ENCODE peak calls at places on chromosomes 1 and 21, in eight cellular contexts. E is tibial nerve, V is GM12892, Y is stomach, T is heart left ventricle, Z is Peyer's patch, R is K562, U is H54. W is an unnamed sample.

GRCh38 chr1:101120868-101121267 is 95.3 kb upstream of the DPH5 start:
- DNase-seq in E (no peak), V (no peak), Y (no peak), T (no peak), Z (no peak), R (no peak), U (no peak), W (no peak)

GRCh38 chr1:219480011-219480410 is 132.9 kb downstream of the ZC3H11B start:
- DNase-seq in E (no peak), V (no peak), Y (no peak), T (no peak), Z (no peak), R (no peak), U (peak), W (no peak)

GRCh38 chr1:71650126-71650525 is 569.3 kb upstream of the ZRANB2 start:
- DNase-seq in E (no peak), V (no peak), Y (no peak), T (no peak), Z (no peak), R (no peak), U (no peak), W (no peak)

GRCh38 chr1:159229486-159229885 is 24.8 kb downstream of the ACKR1 start:
- DNase-seq in E (no peak), V (no peak), Y (no peak), T (no peak), Z (no peak), R (no peak), U (no peak), W (no peak)

GRCh38 chr21:32463889-32464300 is 51.4 kb downstream of the EVA1C start:
- DNase-seq in E (no peak), V (no peak), Y (no peak), T (no peak), Z (no peak), R (no peak), U (peak), W (no peak)

GRCh38 chr1:15489052-15489736 is 13.3 kb downstream of the CELA2B start:
- DNase-seq in E (no peak), V (no peak), Y (no peak), T (no peak), Z (no peak), R (no peak), U (no peak), W (no peak)

GRCh38 chr1:239982762-239983161 is 108.9 kb upstream of the FMN2 start:
- DNase-seq in E (no peak), V (no peak), Y (no peak), T (no peak), Z (no peak), R (no peak), U (no peak), W (no peak)

GRCh38 chr1:212583082-212583615 is 25.4 kb upstream of the ATF3 start:
- DNase-seq in E (no peak), V (no peak), Y (no peak), T (no peak), Z (no peak), R (no peak), U (no peak), W (no peak)

GRCh38 chr1:243397613-243398321 is 141.9 kb downstream of the SDCCAG8 start:
- DNase-seq in E (no peak), V (no peak), Y (no peak), T (no peak), Z (no peak), R (no peak), U (no peak), W (no peak)

GRCh38 chr1:18297896-18298648 is 182.7 kb upstream of the KLHDC7A start:
- DNase-seq in E (no peak), V (no peak), Y (no peak), T (peak), Z (no peak), R (no peak), U (no peak), W (no peak)

GRCh38 chr21:28136687-28137086 is 856.0 kb downstream of the LTN1 start:
- DNase-seq in E (no peak), V (no peak), Y (no peak), T (no peak), Z (no peak), R (no peak), U (no peak), W (no peak)

GRCh38 chr1:78340006-78340405 is 150.8 kb upstream of the PTGFR start:
- DNase-seq in E (no peak), V (no peak), Y (no peak), T (no peak), Z (no peak), R (no peak), U (peak), W (no peak)

GRCh38 chr1:109764561-109765482 is 1.1 kb upstream of the EPS8L3 start:
- DNase-seq in E (no peak), V (no peak), Y (peak), T (no peak), Z (peak), R (no peak), U (no peak), W (no peak)

GRCh38 chr1:19846338-19846737 is 31.3 kb upstream of the RNF186 start:
- DNase-seq in E (no peak), V (no peak), Y (no peak), T (no peak), Z (no peak), R (no peak), U (no peak), W (no peak)

GRCh38 chr1:205041121-205041758 is 1.8 kb upstream of the CNTN2 start:
- DNase-seq in E (no peak), V (no peak), Y (no peak), T (no peak), Z (no peak), R (no peak), U (no peak), W (no peak)

GRCh38 chr1:174023438-174023837 is 1.3 kb upstream of the RC3H1 start:
- DNase-seq in E (no peak), V (no peak), Y (peak), T (no peak), Z (peak), R (no peak), U (no peak), W (no peak)

GRCh38 chr1:25756210-25756609 is 43.8 kb upstream of the SELENON start:
- DNase-seq in E (no peak), V (no peak), Y (no peak), T (no peak), Z (no peak), R (no peak), U (no peak), W (no peak)

GRCh38 chr1:24454684-24455091 is 39.1 kb downstream of the NIPAL3 start:
- DNase-seq in E (no peak), V (no peak), Y (no peak), T (no peak), Z (no peak), R (no peak), U (no peak), W (no peak)

GRCh38 chr21:37367301-37367757 is 756 bp downstream of the DYRK1A start:
- DNase-seq in E (no peak), V (no peak), Y (peak), T (peak), Z (no peak), R (peak), U (no peak), W (no peak)

GRCh38 chr21:37366488-37367300 is at the start of gene DYRK1A:
- DNase-seq in E (peak), V (peak), Y (peak), T (peak), Z (peak), R (peak), U (peak), W (peak)

GRCh38 chr21:37363936-37364335 is 2.6 kb upstream of the DYRK1A start:
- DNase-seq in E (no peak), V (no peak), Y (no peak), T (no peak), Z (no peak), R (no peak), U (no peak), W (no peak)

GRCh38 chr21:37364722-37365121 is 1.9 kb upstream of the DYRK1A start:
- DNase-seq in E (no peak), V (no peak), Y (no peak), T (no peak), Z (no peak), R (no peak), U (no peak), W (no peak)

GRCh38 chr21:37365657-37366487 is 701 bp upstream of the DYRK1A start:
- DNase-seq in E (peak), V (no peak), Y (peak), T (peak), Z (peak), R (peak), U (peak), W (no peak)
- TF ChIP-seq POLR2A in E (peak), V (peak), Y (no peak), T (peak), Z (peak), R (peak), U (peak), W (peak)

GRCh38 chr1:8023287-8023994 is 2.7 kb downstream of the ERRFI1 start:
- DNase-seq in E (no peak), V (no peak), Y (no peak), T (no peak), Z (no peak), R (no peak), U (no peak), W (no peak)

GRCh38 chr1:8023995-8024313 is 2.2 kb downstream of the ERRFI1 start:
- DNase-seq in E (no peak), V (no peak), Y (no peak), T (no peak), Z (no peak), R (no peak), U (no peak), W (no peak)

GRCh38 chr1:8022395-8023286 is 3.5 kb downstream of the ERRFI1 start:
- DNase-seq in E (no peak), V (no peak), Y (no peak), T (no peak), Z (no peak), R (no peak), U (no peak), W (no peak)

GRCh38 chr1:8020032-8020431 is 6.1 kb downstream of the ERRFI1 start:
- DNase-seq in E (no peak), V (no peak), Y (no peak), T (no peak), Z (peak), R (no peak), U (no peak), W (no peak)

DNA sequence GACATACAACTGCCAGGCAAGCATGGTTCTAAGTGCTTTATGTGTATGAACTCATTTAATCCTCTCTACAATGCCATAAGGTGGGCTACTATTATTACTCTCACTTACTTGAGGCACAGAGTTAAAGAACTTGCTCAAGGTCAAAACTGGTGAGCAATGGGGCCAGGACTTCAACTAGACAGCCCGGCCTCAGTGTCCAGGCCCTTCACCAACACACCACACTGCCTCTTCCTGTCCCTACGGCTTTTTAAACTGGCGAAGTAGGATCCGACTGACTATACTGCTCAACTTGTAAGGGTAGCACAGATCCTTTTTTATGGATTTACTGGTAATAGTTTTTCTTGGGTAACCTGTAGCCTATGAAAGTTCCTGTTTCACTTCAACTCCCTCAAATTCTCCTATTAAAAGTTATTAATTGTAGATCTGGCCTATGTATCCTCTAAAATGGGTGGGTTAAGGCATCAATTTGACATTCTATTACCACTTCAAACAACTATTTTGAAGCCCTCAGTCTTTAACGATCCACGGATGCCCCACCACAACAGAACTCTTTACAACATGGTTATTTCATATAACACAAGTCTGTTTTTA is 4.3 kb downstream of the ERRFI1 start:
- DNase-seq in E (no peak), V (no peak), Y (no peak), T (no peak), Z (no peak), R (no peak), U (no peak), W (no peak)
- TF ChIP-seq POLR2A in E (no peak), V (no peak), Y (no peak), T (no peak), Z (no peak), R (no peak), U (no peak), W (no peak)

DNA sequence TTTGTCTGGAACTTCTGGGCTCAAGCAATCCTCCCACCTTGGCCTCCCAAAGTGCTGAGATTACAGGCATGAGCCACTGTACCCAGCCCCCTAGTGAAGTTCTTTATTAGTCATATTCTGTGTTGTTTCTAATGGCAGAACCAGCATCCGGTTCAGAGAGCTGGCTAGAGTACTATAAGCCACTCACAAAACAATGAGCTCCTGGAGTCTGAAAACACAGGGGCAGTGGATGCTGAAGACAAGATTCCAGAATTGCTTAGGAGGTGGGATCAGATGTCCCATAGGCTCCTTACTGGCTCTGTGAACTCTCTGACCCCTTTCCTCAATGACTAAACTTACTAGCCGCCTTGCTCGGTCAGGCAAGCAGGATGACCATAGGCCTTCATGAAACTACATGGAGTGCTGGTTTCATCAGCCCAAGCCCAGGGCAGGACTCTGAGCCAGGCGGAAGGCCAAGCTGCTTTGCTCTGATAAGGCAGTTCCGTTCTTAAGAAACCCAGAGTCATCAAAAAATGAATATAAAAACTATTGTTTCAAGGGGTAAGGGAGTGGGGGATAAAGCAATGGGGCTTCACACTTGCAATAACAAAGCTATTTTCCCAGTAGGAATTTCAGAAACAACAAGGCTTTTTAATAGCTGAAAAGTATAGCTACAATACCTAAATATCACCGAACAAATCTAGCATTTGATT is 8.1 kb downstream of the MTHFR start:
- DNase-seq in E (peak), V (no peak), Y (no peak), T (peak), Z (no peak), R (peak), U (no peak), W (no peak)
- TF ChIP-seq POLR2A in E (no peak), V (no peak), Y (no peak), T (no peak), Z (no peak), R (no peak), U (no peak), W (no peak)

DNA sequence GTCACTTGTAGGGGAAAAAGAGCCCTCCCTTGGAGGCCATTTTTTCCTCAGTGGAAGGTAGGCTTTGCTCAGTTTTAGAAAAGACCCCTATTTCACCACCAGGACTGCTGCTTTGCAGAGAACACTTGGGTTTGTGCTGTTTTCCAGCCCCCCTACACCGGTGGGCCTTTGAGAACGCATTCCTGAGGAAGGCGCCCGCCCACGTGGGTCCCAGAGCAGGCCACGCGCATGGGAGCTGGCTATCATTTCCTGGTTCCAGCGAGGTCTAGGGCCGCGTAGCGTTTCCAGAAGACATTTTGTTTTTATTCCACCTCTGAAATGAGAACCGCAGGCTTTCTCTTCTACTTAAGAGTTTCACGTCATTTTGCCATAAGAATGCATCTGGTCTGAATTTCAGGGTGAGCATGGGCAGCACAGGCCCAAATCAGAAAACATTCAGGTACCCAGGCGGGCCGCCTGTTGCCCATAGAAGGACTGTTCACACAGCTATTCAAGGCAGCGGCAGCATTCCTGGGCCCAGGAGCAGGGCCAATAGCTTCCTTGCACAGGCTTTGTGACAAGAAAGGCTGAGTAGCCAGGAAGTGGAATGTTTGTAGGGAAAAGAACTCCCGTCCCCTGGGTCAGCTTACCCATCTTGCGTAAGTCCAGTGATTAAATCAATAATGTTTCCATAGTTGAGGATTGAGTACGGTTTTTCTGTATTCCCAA is 1.3 kb upstream of the KLHL21 start:
- DNase-seq in E (peak), V (no peak), Y (peak), T (peak), Z (peak), R (no peak), U (no peak), W (no peak)
- TF ChIP-seq POLR2A in E (no peak), V (no peak), Y (no peak), T (peak), Z (no peak), R (no peak), U (no peak), W (no peak)

DNA sequence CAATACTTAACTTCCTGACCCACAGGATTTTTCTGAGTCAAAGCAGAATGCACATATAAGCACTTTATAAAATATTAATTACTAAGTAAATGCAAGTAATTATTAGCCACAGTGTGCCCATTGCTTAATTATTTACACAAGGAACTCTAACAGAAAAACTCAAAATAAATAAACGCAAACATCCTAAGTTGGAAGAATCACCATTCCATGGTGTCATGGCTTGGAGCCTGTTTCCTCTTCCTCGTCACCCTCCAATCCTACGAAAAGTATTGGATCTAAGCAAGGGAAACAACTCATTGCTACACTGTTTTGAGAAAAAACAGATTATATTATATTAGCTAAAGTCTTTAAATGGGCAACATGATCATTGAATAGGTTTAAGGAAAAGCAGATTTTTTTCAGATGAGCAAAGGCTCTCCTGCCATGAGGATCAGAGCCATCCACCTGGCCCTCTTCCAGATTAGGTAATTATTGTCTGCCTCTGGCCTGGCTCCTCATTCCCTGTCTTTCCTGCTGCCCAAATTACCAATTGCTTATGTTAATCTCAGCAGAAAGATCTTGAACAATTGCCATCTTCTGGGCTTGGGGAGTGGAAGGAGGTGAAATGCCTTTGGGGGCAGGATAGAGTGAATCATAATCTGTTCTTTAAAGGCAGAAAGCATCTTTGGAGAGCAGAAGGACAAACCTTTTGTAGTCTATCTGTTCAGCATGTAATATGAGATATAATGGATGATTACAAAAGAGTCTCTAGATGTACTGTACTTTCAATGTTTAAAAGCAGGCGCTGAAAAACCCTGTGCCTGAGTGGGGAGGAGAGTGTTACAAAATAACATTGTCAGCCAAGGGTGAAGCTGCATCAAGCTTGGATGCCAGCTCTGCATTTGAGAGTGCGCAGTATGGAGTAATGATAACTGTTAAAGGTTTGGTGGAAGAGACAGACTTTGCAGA is 121.2 kb downstream of the DUSP10 start:
- DNase-seq in E (no peak), V (no peak), Y (no peak), T (no peak), Z (no peak), R (no peak), U (no peak), W (no peak)
- TF ChIP-seq POLR2A in E (no peak), V (no peak), Y (no peak), T (no peak), Z (no peak), R (no peak), U (no peak), W (no peak)

GRCh38 chr1:162381383-162381782 is at the start of gene C1orf226:
- DNase-seq in E (no peak), V (no peak), Y (no peak), T (no peak), Z (peak), R (no peak), U (peak), W (no peak)
- TF ChIP-seq POLR2A in E (no peak), V (no peak), Y (no peak), T (no peak), Z (peak), R (no peak), U (no peak), W (no peak)

W was measured in GM12891.